ENCODE peak calls at places on chromosomes 12 and 14, in seven cellular contexts. U, Y, N, F, A, R and B are unnamed samples.
A peak's percentile ranks its signal among the peaks of the same experiment; 100 is the strongest.

GRCh38 chr14:95137804-95138167 is 19.5 kb downstream of the DICER1 start:
- DNase-seq in N (peak; percentile 21), F (no peak), R (no peak), U (no peak), A (no peak), Y (no peak), B (no peak)

GRCh38 chr14:20551606-20552005 is 9.2 kb downstream of the RNASE9 start:
- DNase-seq in R (no peak), F (no peak), A (no peak), U (no peak), Y (no peak), N (no peak), B (no peak)

GRCh38 chr14:36057452-36058142 is 118.9 kb downstream of the PTCSC3 start:
- DNase-seq in F (no peak), N (no peak), A (no peak), Y (no peak), R (peak; percentile 42), U (no peak), B (peak; percentile 11)

GRCh38 chr14:90280096-90280495 is 23.7 kb downstream of the PSMC1 start:
- DNase-seq in R (no peak), N (no peak), F (no peak), Y (no peak), U (no peak), A (no peak), B (no peak)

GRCh38 chr14:100072783-100073346 is 7.6 kb downstream of the EVL start:
- DNase-seq in F (no peak), A (no peak), R (no peak), N (peak; percentile 38), Y (no peak), U (no peak), B (no peak)

GRCh38 chr12:6200266-6201198 is at the start of gene CD9:
- DNase-seq in U (no peak), R (peak; percentile 81), A (no peak), N (peak; percentile 65), Y (peak; percentile 89), F (peak; percentile 72), B (peak; percentile 68)

GRCh38 chr12:52164624-52165023 is 27.2 kb downstream of the KRT80 start:
- DNase-seq in F (no peak), Y (no peak), A (no peak), N (no peak), U (no peak), R (no peak), B (no peak)

GRCh38 chr12:113591480-113591971 is 119.9 kb upstream of the LHX5 start:
- DNase-seq in R (no peak), U (no peak), A (no peak), F (peak; percentile 52), N (no peak), Y (no peak), B (no peak)

GRCh38 chr12:104793280-104793679 is 164.8 kb downstream of the SLC41A2 start:
- DNase-seq in A (no peak), R (no peak), N (no peak), Y (no peak), F (no peak), U (peak; percentile 86), B (peak; percentile 93)

GRCh38 chr14:59630281-59630963 is 53.8 kb upstream of the CCDC175 start:
- DNase-seq in A (no peak), R (no peak), N (no peak), U (no peak), F (peak; percentile 35), Y (no peak), B (no peak)

GRCh38 chr12:130565189-130565588 is 150.9 kb downstream of the RIMBP2 start:
- DNase-seq in R (no peak), F (no peak), U (no peak), A (no peak), Y (no peak), N (no peak), B (no peak)

GRCh38 chr12:68375701-68376469 is 43.7 kb upstream of the MDM1 start:
- DNase-seq in U (no peak), Y (no peak), N (no peak), A (no peak), F (no peak), R (no peak), B (no peak)

GRCh38 chr12:131860472-131861260 is 32.5 kb downstream of the MMP17 start:
- DNase-seq in F (peak; percentile 68), R (peak; percentile 34), U (no peak), Y (peak; percentile 53), A (no peak), N (peak; percentile 9), B (no peak)

GRCh38 chr12:9380650-9381049 is 172.5 kb upstream of the PZP start:
- DNase-seq in Y (no peak), R (no peak), N (no peak), F (no peak), U (no peak), A (no peak), B (no peak)

GRCh38 chr12:133130808-133131128 is 341 bp downstream of the ZNF10 start:
- DNase-seq in U (no peak), Y (peak; percentile 69), A (peak; percentile 81), F (peak; percentile 17), N (no peak), R (no peak), B (no peak)

GRCh38 chr12:15212877-15213276 is 8.3 kb downstream of the RERG start:
- DNase-seq in A (no peak), U (no peak), N (no peak), R (no peak), F (no peak), Y (no peak), B (no peak)

GRCh38 chr14:105398726-105399440 is 545 bp downstream of the TEX22 start:
- DNase-seq in A (no peak), F (no peak), R (peak; percentile 51), Y (no peak), N (peak; percentile 20), U (no peak), B (peak; percentile 10)

GRCh38 chr14:100285021-100285912 is 21.0 kb downstream of the SLC25A29 start:
- DNase-seq in A (no peak), F (peak; percentile 80), U (no peak), R (peak; percentile 63), N (peak; percentile 65), Y (peak; percentile 84), B (peak; percentile 52)

GRCh38 chr12:120466560-120467315 is 2.8 kb downstream of the SRSF9 start:
- DNase-seq in Y (no peak), N (peak; percentile 35), U (no peak), A (no peak), F (peak; percentile 63), R (peak; percentile 71), B (peak; percentile 75)

GRCh38 chr14:96109956-96110355 is 70.8 kb downstream of the C14orf132 start:
- DNase-seq in A (no peak), U (no peak), R (no peak), Y (no peak), N (no peak), F (no peak), B (no peak)

GRCh38 chr12:108815875-108816594 is 41.3 kb downstream of the SSH1 start:
- DNase-seq in F (no peak), U (no peak), Y (no peak), A (no peak), N (no peak), R (no peak), B (no peak)

GRCh38 chr14:59358105-59358504 is 107.1 kb downstream of the GPR135 start:
- DNase-seq in A (no peak), U (peak; percentile 65), Y (no peak), R (no peak), N (no peak), F (peak; percentile 24), B (no peak)

GRCh38 chr12:68962855-68963455 is 30.0 kb upstream of the CPM start:
- DNase-seq in A (no peak), N (peak; percentile 25), F (no peak), U (peak; percentile 37), Y (no peak), R (no peak), B (no peak)

GRCh38 chr12:124162151-124163110 is 132.5 kb upstream of the RFLNA start:
- DNase-seq in Y (no peak), A (no peak), U (no peak), F (no peak), N (peak; percentile 86), R (no peak), B (no peak)

GRCh38 chr14:74619672-74620131 is 7.7 kb upstream of the LTBP2 start:
- DNase-seq in A (peak; percentile 87), F (no peak), N (no peak), U (peak; percentile 94), R (peak; percentile 98), Y (peak; percentile 85), B (peak; percentile 15)

GRCh38 chr12:52645120-52645761 is 6.8 kb downstream of the KRT2 start:
- DNase-seq in A (no peak), Y (no peak), U (no peak), R (no peak), F (no peak), N (peak; percentile 81), B (no peak)

GRCh38 chr14:33986804-33987203 is 35.9 kb upstream of the EGLN3 start:
- DNase-seq in Y (no peak), N (no peak), U (peak; percentile 57), R (peak; percentile 81), A (no peak), F (no peak), B (no peak)

GRCh38 chr12:76183459-76184186 is 99.1 kb upstream of the NAP1L1 start:
- DNase-seq in Y (no peak), U (peak; percentile 86), N (no peak), R (peak; percentile 95), F (no peak), A (no peak), B (peak; percentile 76)

GRCh38 chr14:105283899-105284298 is 16.9 kb downstream of the BRF1 start:
- DNase-seq in N (no peak), F (no peak), R (no peak), U (no peak), A (no peak), Y (no peak), B (no peak)

GRCh38 chr14:37594238-37594915 is 672 bp downstream of the FOXA1 start:
- DNase-seq in R (peak; percentile 81), N (peak; percentile 95), Y (peak; percentile 74), A (no peak), U (peak; percentile 34), F (peak; percentile 77), B (peak; percentile 83)

GRCh38 chr14:33545696-33546095 is 405.2 kb downstream of the EGLN3 start:
- DNase-seq in R (no peak), N (no peak), A (no peak), F (no peak), Y (no peak), U (no peak), B (no peak)

GRCh38 chr12:19130224-19131019 is 889 bp downstream of the PLEKHA5 start:
- DNase-seq in U (no peak), Y (peak; percentile 67), R (peak; percentile 19), A (peak; percentile 84), N (peak; percentile 37), F (peak; percentile 67), B (peak; percentile 6)

GRCh38 chr14:104432611-104433231 is 146.8 kb upstream of the C14orf180 start:
- DNase-seq in U (no peak), F (peak; percentile 8), Y (peak; percentile 47), N (no peak), R (no peak), A (peak; percentile 75), B (no peak)